ENCODE peak calls at places on chromosomes 6 and 20, in nine cellular contexts. H, N, L, S, I, W, R, M and J are unnamed samples.

GRCh38 chr20:34549291-34549928 is 9.1 kb upstream of the MAP1LC3A start:
- DNase-seq in H (no peak), N (no peak), L (no peak), S (no peak), I (no peak), W (peak; percentile 51), R (peak; percentile 51), M (peak; percentile 27), J (no peak)

GRCh38 chr6:48136856-48137255 is 25.9 kb upstream of the PTCHD4 start:
- DNase-seq in H (no peak), N (no peak), L (no peak), S (no peak), I (no peak), W (peak; percentile 32), R (no peak), M (peak; percentile 77), J (no peak)

GRCh38 chr6:155234687-155235543 is 28.9 kb upstream of the CLDN20 start:
- DNase-seq in H (no peak), N (no peak), L (no peak), S (no peak), I (no peak), W (no peak), R (no peak), M (peak; percentile 13), J (no peak)

GRCh38 chr6:41560440-41561192 is 14.4 kb downstream of the FOXP4 start:
- DNase-seq in H (no peak), N (no peak), L (peak; percentile 22), S (peak; percentile 71), I (peak; percentile 58), W (no peak), R (peak; percentile 79), M (peak; percentile 74), J (no peak)

GRCh38 chr6:125913864-125914351 is 42.7 kb upstream of the HINT3 start:
- DNase-seq in H (no peak), N (no peak), L (peak; percentile 78), S (no peak), I (no peak), W (peak; percentile 92), R (no peak), M (peak; percentile 90), J (peak; percentile 48)

GRCh38 chr20:19830351-19830750 is 72.3 kb downstream of the RIN2 start:
- DNase-seq in H (no peak), N (no peak), L (peak; percentile 59), S (no peak), I (no peak), W (no peak), R (no peak), M (no peak), J (no peak)

GRCh38 chr6:157364705-157365104 is 16.3 kb upstream of the ZDHHC14 start:
- DNase-seq in H (no peak), N (no peak), L (no peak), S (no peak), I (no peak), W (no peak), R (no peak), M (peak; percentile 13), J (no peak)

GRCh38 chr20:52432740-52433139 is 241.2 kb upstream of the ZFP64 start:
- DNase-seq in H (no peak), N (no peak), L (no peak), S (no peak), I (no peak), W (no peak), R (no peak), M (peak; percentile 65), J (no peak)

GRCh38 chr6:81446509-81446908 is 306.0 kb downstream of the TENT5A start:
- DNase-seq in H (no peak), N (no peak), L (no peak), S (no peak), I (no peak), W (no peak), R (no peak), M (no peak), J (no peak)

GRCh38 chr20:11387189-11387754 is 530.4 kb upstream of the BTBD3 start:
- DNase-seq in H (no peak), N (no peak), L (no peak), S (no peak), I (no peak), W (peak; percentile 85), R (no peak), M (peak; percentile 57), J (peak; percentile 9)

GRCh38 chr6:111683749-111684267 is 78.1 kb upstream of the TRAF3IP2 start:
- DNase-seq in H (no peak), N (no peak), L (peak; percentile 91), S (no peak), I (no peak), W (peak; percentile 11), R (no peak), M (peak; percentile 98), J (peak; percentile 54)

GRCh38 chr6:160253714-160254113 is 4.9 kb downstream of the SLC22A2 start:
- DNase-seq in H (no peak), N (no peak), L (no peak), S (no peak), I (no peak), W (no peak), R (no peak), M (no peak), J (no peak)

GRCh38 chr6:89758830-89759229 is 60.8 kb downstream of the MDN1 start:
- DNase-seq in H (no peak), N (no peak), L (no peak), S (no peak), I (no peak), W (no peak), R (no peak), M (peak; percentile 52), J (no peak)

GRCh38 chr6:120077489-120077888 is 727.9 kb upstream of the MAN1A1 start:
- DNase-seq in H (no peak), N (no peak), L (no peak), S (peak; percentile 56), I (no peak), W (no peak), R (peak; percentile 28), M (peak; percentile 6), J (no peak)

GRCh38 chr6:125968493-125968892 is 11.9 kb downstream of the HINT3 start:
- DNase-seq in H (no peak), N (no peak), L (no peak), S (no peak), I (no peak), W (no peak), R (no peak), M (no peak), J (no peak)

GRCh38 chr6:169965239-169965638 is 213.8 kb downstream of the ERMARD start:
- DNase-seq in H (no peak), N (no peak), L (no peak), S (no peak), I (no peak), W (no peak), R (no peak), M (no peak), J (no peak)

GRCh38 chr6:160930547-160931377 is 60.8 kb upstream of the MAP3K4 start:
- DNase-seq in H (peak; percentile 2), N (peak; percentile 90), L (peak; percentile 59), S (peak; percentile 86), I (peak; percentile 75), W (peak; percentile 5), R (peak; percentile 77), M (peak; percentile 91), J (peak; percentile 91)

GRCh38 chr6:6806793-6807518 is 218.4 kb downstream of the LY86 start:
- DNase-seq in H (no peak), N (no peak), L (no peak), S (no peak), I (peak; percentile 87), W (no peak), R (no peak), M (peak; percentile 31), J (no peak)

GRCh38 chr20:1338801-1339200 is 9.9 kb upstream of the SDCBP2 start:
- DNase-seq in H (no peak), N (no peak), L (no peak), S (no peak), I (no peak), W (no peak), R (no peak), M (no peak), J (no peak)

GRCh38 chr20:32431457-32431856 is 73.3 kb downstream of the ASXL1 start:
- DNase-seq in H (no peak), N (no peak), L (no peak), S (no peak), I (no peak), W (no peak), R (no peak), M (no peak), J (no peak)

GRCh38 chr20:58306421-58307261 is 2.9 kb upstream of the RAB22A start:
- DNase-seq in H (no peak), N (no peak), L (peak; percentile 40), S (no peak), I (peak; percentile 79), W (peak; percentile 92), R (no peak), M (peak; percentile 15), J (no peak)

GRCh38 chr6:166494757-166495486 is 91.6 kb downstream of the RAMACL start:
- DNase-seq in H (no peak), N (no peak), L (no peak), S (peak; percentile 68), I (no peak), W (no peak), R (no peak), M (no peak), J (no peak)

GRCh38 chr6:117829594-117830319 is 77.3 kb upstream of the SLC35F1 start:
- DNase-seq in H (no peak), N (no peak), L (peak; percentile 39), S (peak; percentile 82), I (no peak), W (peak; percentile 53), R (peak; percentile 70), M (peak; percentile 20), J (peak; percentile 4)

GRCh38 chr20:57622201-57622570 is 2.0 kb upstream of the ZBP1 start:
- DNase-seq in H (no peak), N (no peak), L (no peak), S (no peak), I (no peak), W (no peak), R (no peak), M (no peak), J (no peak)

GRCh38 chr6:82608365-82608764 is 244.7 kb downstream of the TPBG start:
- DNase-seq in H (no peak), N (no peak), L (no peak), S (peak; percentile 56), I (no peak), W (no peak), R (no peak), M (no peak), J (no peak)

GRCh38 chr6:84220809-84221409 is 6.5 kb downstream of the CEP162 start:
- DNase-seq in H (peak; percentile 39), N (no peak), L (peak; percentile 55), S (no peak), I (no peak), W (peak; percentile 19), R (no peak), M (peak; percentile 54), J (no peak)

GRCh38 chr6:98636941-98637340 is 197.4 kb upstream of the POU3F2 start:
- DNase-seq in H (no peak), N (no peak), L (no peak), S (no peak), I (no peak), W (no peak), R (no peak), M (no peak), J (no peak)

GRCh38 chr6:153208706-153209105 is 77.6 kb upstream of the RGS17 start:
- DNase-seq in H (peak; percentile 78), N (no peak), L (no peak), S (no peak), I (no peak), W (no peak), R (no peak), M (peak; percentile 10), J (peak; percentile 13)

GRCh38 chr20:55561259-55561658 is 444.1 kb downstream of the CBLN4 start:
- DNase-seq in H (no peak), N (no peak), L (no peak), S (no peak), I (no peak), W (peak; percentile 3), R (no peak), M (no peak), J (no peak)